ENCODE peak calls at places on chromosomes 11 and 22, in six cellular contexts. V is stomach, N is tibial nerve, X is HepG2, D is GM12878, I is A549. U is an unnamed sample.
A peak's percentile ranks its signal among the peaks of the same experiment; 100 is the strongest.

GRCh38 chr11:75031771-75032549 is 43.2 kb downstream of the NEU3 start:
- DNase-seq in V (peak; percentile 83), N (peak; percentile 34), X (peak; percentile 65), D (no peak), I (peak; percentile 71), U (peak; percentile 92)

GRCh38 chr22:28647216-28647615 is 32.4 kb downstream of the TTC28 start:
- DNase-seq in V (no peak), N (no peak), X (no peak), D (no peak), I (no peak), U (no peak)

GRCh38 chr11:69274531-69275016 is 19.4 kb upstream of the MYEOV start:
- DNase-seq in V (peak; percentile 81), N (no peak), X (no peak), D (no peak), I (peak; percentile 70), U (no peak)

GRCh38 chr11:134361241-134361640 is 29.5 kb downstream of the GLB1L2 start:
- DNase-seq in V (no peak), N (no peak), X (no peak), D (no peak), I (no peak), U (no peak)

GRCh38 chr22:44753189-44754042 is 1.0 kb downstream of the ARHGAP8 start:
- DNase-seq in V (no peak), N (no peak), X (no peak), D (no peak), I (no peak), U (no peak)

GRCh38 chr11:2535673-2536439 is 91.0 kb downstream of the KCNQ1 start:
- DNase-seq in V (no peak), N (no peak), X (no peak), D (no peak), I (no peak), U (no peak)

GRCh38 chr22:19522190-19522880 is 1.9 kb downstream of the CLDN5 start:
- DNase-seq in V (no peak), N (no peak), X (no peak), D (no peak), I (no peak), U (no peak)

GRCh38 chr11:125481531-125481930 is 14.5 kb downstream of the FEZ1 start:
- DNase-seq in V (no peak), N (no peak), X (no peak), D (no peak), I (no peak), U (no peak)

GRCh38 chr11:68343761-68344256 is 31.4 kb downstream of the LRP5 start:
- DNase-seq in V (peak; percentile 41), N (no peak), X (peak; percentile 68), D (no peak), I (no peak), U (no peak)

GRCh38 chr11:29159552-29160465 is 857.0 kb downstream of the KCNA4 start:
- DNase-seq in V (peak; percentile 34), N (no peak), X (peak; percentile 20), D (no peak), I (peak; percentile 78), U (no peak)

GRCh38 chr22:36528336-36528735 is 630 bp downstream of the EIF3D start:
- DNase-seq in V (no peak), N (no peak), X (no peak), D (no peak), I (no peak), U (no peak)

GRCh38 chr11:79100093-79100704 is 340.6 kb downstream of the TENM4 start:
- DNase-seq in V (peak; percentile 32), N (no peak), X (peak; percentile 45), D (no peak), I (peak; percentile 70), U (no peak)

GRCh38 chr11:116225236-116225635 is 547.6 kb downstream of the BUD13 start:
- DNase-seq in V (no peak), N (no peak), X (no peak), D (no peak), I (no peak), U (no peak)

GRCh38 chr22:43956805-43957463 is 1.7 kb downstream of the SAMM50 start:
- DNase-seq in V (no peak), N (no peak), X (peak; percentile 33), D (no peak), I (no peak), U (no peak)

GRCh38 chr22:35301370-35301874 is 1.7 kb downstream of the TOM1 start:
- DNase-seq in V (no peak), N (no peak), X (peak; percentile 93), D (no peak), I (peak; percentile 85), U (no peak)
- H3K4me3 ChIP-seq in V (peak overlapping the region; percentile 70), N (peak overlapping the region; percentile 85), X (peak overlapping the region; percentile 76), D (no peak overlapping the region), I (peak overlapping the region; percentile 71), U (no peak overlapping the region)

GRCh38 chr22:17922925-17923898 is 101.1 kb downstream of the MICAL3 start:
- DNase-seq in V (no peak), N (no peak), X (no peak), D (no peak), I (no peak), U (no peak)
- TF ChIP-seq EP300 in V (no peak), N (no peak), X (no peak), D (no peak), I (no peak), U (no peak)

DNA sequence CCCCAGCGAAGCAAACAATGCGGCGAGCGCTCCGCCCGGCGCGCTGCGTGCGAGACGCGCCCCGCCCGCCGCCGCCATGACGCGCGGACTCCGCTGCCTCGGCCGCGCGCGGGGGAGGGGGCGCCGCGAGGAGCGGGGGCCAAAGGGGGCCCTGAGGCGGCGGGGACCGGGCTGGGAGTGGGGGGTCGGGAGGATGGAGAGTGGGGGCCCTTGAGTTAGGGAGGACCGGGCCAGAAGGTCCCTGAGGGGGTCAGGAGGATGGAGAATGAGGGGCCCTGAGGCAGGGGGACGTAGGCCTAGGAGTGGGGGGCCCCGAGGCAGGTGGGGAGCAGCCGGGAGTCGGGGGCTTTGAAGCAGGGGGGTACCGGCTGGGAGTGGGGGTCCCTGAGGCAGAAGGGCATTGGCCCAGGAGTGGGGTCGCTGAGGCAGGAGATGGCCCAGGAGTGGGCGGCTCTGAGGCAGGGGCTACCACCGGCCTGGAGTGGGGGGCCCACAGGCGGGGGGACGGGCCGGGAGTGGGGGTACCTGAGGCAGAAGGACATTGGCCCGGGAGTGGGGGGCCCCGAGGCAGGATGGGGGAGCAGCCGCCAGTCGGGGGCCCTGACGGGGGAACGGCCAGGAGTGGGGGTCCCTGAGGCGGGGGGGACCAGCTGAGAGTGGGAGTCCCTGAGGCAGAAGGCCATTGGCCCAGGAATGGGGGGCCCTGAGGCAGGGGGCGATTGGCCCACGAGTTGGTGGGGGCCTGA is at the start of gene BRD1:
- DNase-seq in V (peak; percentile 73), N (no peak), X (no peak), D (no peak), I (peak; percentile 51), U (no peak)
- H3K4me3 ChIP-seq in V (peak within 1 kb of the TSS; percentile 90), N (peak within 1 kb of the TSS; percentile 80), X (peak within 1 kb of the TSS; percentile 96), D (peak within 1 kb of the TSS; percentile 89), I (peak within 1 kb of the TSS; percentile 82), U (peak within 1 kb of the TSS; percentile 92)

GRCh38 chr11:47426062-47426956 is at the start of gene PSMC3:
- DNase-seq in V (peak; percentile 99), N (peak; percentile 99), X (peak; percentile 93), D (peak; percentile 71), I (peak; percentile 97), U (peak; percentile 99)
- TF ChIP-seq EP300 in V (no peak), N (peak; percentile 66), X (no peak), D (peak; percentile 99), I (no peak), U (no peak)

GRCh38 chr11:111937461-111937769 is 272 bp downstream of the DIXDC1 start:
- DNase-seq in V (no peak), N (no peak), X (no peak), D (no peak), I (no peak), U (no peak)

GRCh38 chr11:111936045-111936400 is 1.1 kb upstream of the DIXDC1 start:
- DNase-seq in V (no peak), N (no peak), X (peak; percentile 34), D (no peak), I (no peak), U (no peak)

GRCh38 chr11:111939836-111940604 is 2.9 kb downstream of the DIXDC1 start:
- DNase-seq in V (no peak), N (no peak), X (no peak), D (no peak), I (no peak), U (no peak)

GRCh38 chr11:111938687-111939160 is 1.6 kb downstream of the DIXDC1 start:
- DNase-seq in V (no peak), N (no peak), X (peak; percentile 76), D (peak; percentile 71), I (no peak), U (no peak)

DNA sequence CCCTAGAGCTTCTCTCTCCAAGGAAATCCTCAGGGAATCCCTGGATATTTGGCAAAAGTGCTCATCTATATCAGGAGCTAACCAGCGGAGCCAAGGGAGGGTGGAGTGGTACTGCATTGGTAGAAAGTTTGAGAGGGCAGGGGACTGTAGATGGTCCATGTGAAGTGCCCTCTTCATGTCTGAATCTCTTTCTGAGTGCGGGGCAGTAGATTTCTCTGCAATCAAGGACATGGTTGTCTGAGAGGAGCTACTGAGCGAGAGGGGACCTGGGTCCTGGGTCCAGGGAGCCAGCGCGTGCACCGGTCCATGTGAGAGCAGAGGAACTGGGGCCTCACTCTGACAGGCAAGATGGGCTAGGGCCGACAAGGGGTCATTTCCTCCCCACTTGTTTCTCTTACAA is 716 bp downstream of the DIXDC1 start:
- DNase-seq in V (no peak), N (no peak), X (no peak), D (no peak), I (no peak), U (no peak)
- H3K4me3 ChIP-seq in V (peak overlapping the region; percentile 83), N (peak overlapping the region; percentile 54), X (peak overlapping the region; percentile 85), D (no peak overlapping the region), I (peak overlapping the region; percentile 71), U (peak overlapping the region; percentile 81)

U was measured in esophagus muscularis mucosa.